ENCODE peak calls at places on chromosomes 1 and 21, in nine cellular contexts. M is cardiac muscle cell, T is astrocyte of the spinal cord, E is K562, C is GM23248, F is foreskin fibroblast, G is AG09309, L is GM12865, K is BE2C. A is an unnamed sample.

GRCh38 chr1:205934788-205935187 is 8.5 kb downstream of the SLC26A9 start:
- DNase-seq in M (no peak), T (no peak), E (no peak), C (no peak), F (no peak), G (no peak), L (no peak), K (no peak), A (no peak)

GRCh38 chr1:212254853-212255363 is 30.3 kb upstream of the PPP2R5A start:
- DNase-seq in M (no peak), T (no peak), E (no peak), C (peak), F (no peak), G (no peak), L (no peak), K (peak), A (peak)

GRCh38 chr1:204814146-204814884 is 56.3 kb upstream of the NFASC start:
- DNase-seq in M (no peak), T (no peak), E (no peak), C (no peak), F (no peak), G (no peak), L (no peak), K (no peak), A (no peak)

GRCh38 chr1:9942939-9943807 is at the start of the genes LZIC and NMNAT1:
- DNase-seq in M (peak), T (peak), E (peak), C (peak), F (peak), G (peak), L (peak), K (peak), A (peak)

GRCh38 chr1:165352442-165353293 is 3.8 kb downstream of the LMX1A start:
- DNase-seq in M (peak), T (no peak), E (no peak), C (no peak), F (no peak), G (no peak), L (no peak), K (no peak), A (no peak)

GRCh38 chr1:33305016-33305415 is 15.9 kb downstream of the A3GALT2 start:
- DNase-seq in M (no peak), T (no peak), E (no peak), C (no peak), F (no peak), G (no peak), L (no peak), K (no peak), A (no peak)

GRCh38 chr1:69201716-69202115 is 366.0 kb upstream of the LRRC7 start:
- DNase-seq in M (no peak), T (no peak), E (no peak), C (no peak), F (no peak), G (no peak), L (no peak), K (no peak), A (no peak)

GRCh38 chr1:224641030-224641429 is 24.9 kb downstream of the CNIH3 start:
- DNase-seq in M (no peak), T (no peak), E (peak), C (no peak), F (no peak), G (no peak), L (peak), K (no peak), A (no peak)

GRCh38 chr1:30420519-30421050 is 302.8 kb downstream of the MATN1 start:
- DNase-seq in M (no peak), T (no peak), E (no peak), C (no peak), F (no peak), G (no peak), L (no peak), K (no peak), A (no peak)

GRCh38 chr1:41805771-41806471 is 112.8 kb downstream of the HIVEP3 start:
- DNase-seq in M (no peak), T (no peak), E (no peak), C (no peak), F (no peak), G (no peak), L (peak), K (no peak), A (no peak)

GRCh38 chr1:32250893-32251716 is at the start of gene LCK:
- DNase-seq in M (no peak), T (no peak), E (no peak), C (no peak), F (no peak), G (no peak), L (peak), K (no peak), A (peak)

GRCh38 chr1:150173161-150173585 is 23.5 kb downstream of the PLEKHO1 start:
- DNase-seq in M (no peak), T (no peak), E (no peak), C (no peak), F (no peak), G (no peak), L (no peak), K (no peak), A (no peak)

GRCh38 chr1:30977105-30977504 is 68.5 kb upstream of the SDC3 start:
- DNase-seq in M (no peak), T (peak), E (no peak), C (peak), F (peak), G (no peak), L (no peak), K (no peak), A (no peak)

GRCh38 chr1:183800449-183800848 is 4.5 kb upstream of the RGL1 start:
- DNase-seq in M (no peak), T (no peak), E (no peak), C (no peak), F (no peak), G (no peak), L (no peak), K (no peak), A (no peak)

GRCh38 chr1:181987334-181987870 is 74.1 kb downstream of the ZNF648 start:
- DNase-seq in M (no peak), T (no peak), E (no peak), C (no peak), F (no peak), G (no peak), L (no peak), K (no peak), A (no peak)

GRCh38 chr1:87696483-87696882 is 367.8 kb downstream of the LMO4 start:
- DNase-seq in M (no peak), T (no peak), E (no peak), C (no peak), F (no peak), G (no peak), L (no peak), K (no peak), A (no peak)

DNA sequence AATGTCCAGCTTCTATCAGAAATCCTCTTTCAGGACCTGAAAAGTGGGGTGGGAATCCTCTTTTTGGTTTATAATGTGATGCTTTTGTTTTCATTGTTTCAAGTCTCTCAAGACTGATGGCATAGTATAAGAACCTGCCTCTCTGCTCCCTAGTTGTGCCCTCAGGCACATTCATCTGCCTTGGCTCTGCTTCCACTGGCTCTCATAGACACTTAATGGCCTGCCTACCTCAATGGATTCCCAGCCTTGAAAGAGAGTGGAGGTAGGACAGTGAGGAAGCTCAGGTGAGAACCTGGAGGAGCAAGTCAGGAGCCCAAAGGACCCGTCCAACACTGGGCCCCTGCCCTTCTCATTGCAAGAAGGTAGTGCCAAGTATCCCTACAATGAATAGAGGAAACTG is 4.8 kb downstream of the TTLL7 start:
- DNase-seq in M (no peak), T (no peak), E (no peak), C (no peak), F (no peak), G (no peak), L (no peak), K (no peak), A (no peak)
- H3K4me3 ChIP-seq in M (no peak), T (no peak), E (no peak), C (no peak), F (no peak), G (no peak), L (no peak), K (no peak), A (no peak)

DNA sequence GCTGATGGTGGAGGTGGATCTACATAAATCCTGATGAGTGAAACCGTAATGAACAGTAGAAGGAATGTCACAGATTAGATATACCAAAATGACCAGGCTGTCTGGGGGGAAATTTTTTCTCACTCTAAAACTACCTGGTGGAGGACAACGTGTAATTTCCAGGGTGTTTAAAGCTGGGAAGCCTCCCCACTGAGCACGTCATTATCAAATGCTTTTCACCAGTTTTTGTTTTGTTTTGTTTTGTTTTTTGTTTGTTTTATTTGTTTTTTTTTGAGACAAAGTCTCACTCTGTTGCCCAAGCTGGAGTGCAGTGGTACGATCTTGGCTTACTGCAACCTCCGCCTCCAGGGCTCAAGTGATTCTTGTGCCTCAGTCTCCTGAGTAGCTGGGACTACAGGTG is 11.6 kb downstream of the AGPAT3 start:
- DNase-seq in M (no peak), T (no peak), E (no peak), C (no peak), F (no peak), G (no peak), L (no peak), K (no peak), A (no peak)
- H3K4me3 ChIP-seq in M (no peak), T (no peak), E (no peak), C (no peak), F (no peak), G (no peak), L (no peak), K (no peak), A (no peak)

DNA sequence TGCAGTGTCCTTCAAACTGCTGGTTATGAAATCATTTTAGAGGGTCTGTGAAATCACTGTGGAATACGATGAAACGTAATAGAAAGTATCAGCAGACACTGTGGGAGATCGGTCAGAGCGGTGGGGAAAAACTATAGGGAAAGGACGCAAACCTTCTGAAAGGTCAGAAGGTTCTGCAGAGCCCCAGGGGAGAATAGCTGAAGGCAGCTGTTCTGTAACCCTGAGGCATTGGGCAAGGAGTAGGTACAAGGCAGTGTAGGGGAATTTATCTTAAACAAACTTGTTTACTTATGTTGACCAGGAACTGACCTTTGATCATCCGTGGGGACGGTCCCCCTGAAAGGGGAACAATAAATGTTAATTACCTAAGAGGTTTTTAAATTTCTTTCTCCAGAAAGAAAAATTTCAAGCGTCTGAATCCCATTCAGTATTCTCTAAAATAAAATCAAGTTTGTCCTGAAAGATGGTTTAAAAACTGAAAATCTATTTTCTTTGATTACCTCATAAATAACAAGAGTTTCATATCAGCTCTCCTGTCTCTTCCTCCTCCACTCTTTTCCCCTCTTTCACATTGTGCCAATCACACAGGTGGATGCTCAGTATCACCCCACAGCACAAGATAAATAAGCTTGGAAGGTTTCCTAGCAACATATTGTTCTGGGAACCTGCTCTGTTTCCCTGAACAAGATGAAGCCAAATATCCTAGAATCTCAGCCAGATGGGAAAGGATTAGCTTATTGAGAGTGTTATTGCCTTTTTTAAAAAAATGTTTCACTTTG is 45.9 kb upstream of the CACYBP start:
- DNase-seq in M (no peak), T (no peak), E (no peak), C (no peak), F (no peak), G (no peak), L (peak), K (no peak), A (no peak)
- H3K4me3 ChIP-seq in M (no peak), T (no peak), E (no peak), C (no peak), F (no peak), G (no peak), L (peak), K (no peak), A (no peak)

GRCh38 chr1:228417061-228417460 is 400 bp upstream of the TRIM17 start:
- DNase-seq in M (no peak), T (no peak), E (no peak), C (no peak), F (no peak), G (no peak), L (no peak), K (no peak), A (no peak)

GRCh38 chr1:228415221-228415620 is 1.4 kb downstream of the TRIM17 start:
- DNase-seq in M (no peak), T (no peak), E (no peak), C (no peak), F (no peak), G (no peak), L (no peak), K (no peak), A (no peak)

GRCh38 chr1:228416217-228416971 is at the start of gene TRIM17:
- DNase-seq in M (peak), T (peak), E (peak), C (peak), F (no peak), G (no peak), L (no peak), K (peak), A (no peak)

GRCh38 chr1:228414511-228415211 is 2.0 kb downstream of the TRIM17 start:
- DNase-seq in M (no peak), T (no peak), E (no peak), C (no peak), F (no peak), G (no peak), L (no peak), K (no peak), A (no peak)

DNA sequence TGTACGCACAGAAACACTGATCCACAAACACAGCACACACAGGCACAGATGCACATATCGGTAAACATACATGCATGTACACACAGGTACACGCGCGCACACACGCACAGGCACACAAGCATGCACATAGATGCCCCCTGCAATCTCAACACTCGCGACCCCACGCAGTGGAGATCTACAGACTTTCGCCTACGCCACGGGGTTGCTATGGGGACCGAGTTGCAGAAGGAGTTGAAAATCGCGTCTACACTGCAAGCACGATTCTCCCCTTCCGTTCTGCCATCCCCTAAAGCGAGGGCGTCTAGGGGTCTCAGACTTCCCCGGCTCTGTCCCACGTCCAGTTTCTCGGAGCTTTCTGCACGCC is 826 bp downstream of the TRIM17 start:
- DNase-seq in M (no peak), T (no peak), E (no peak), C (peak), F (no peak), G (no peak), L (no peak), K (no peak), A (no peak)
- H3K4me3 ChIP-seq in M (peak), T (peak), E (no peak), C (peak), F (peak), G (peak), L (no peak), K (peak), A (no peak)

GRCh38 chr1:6423321-6423999 is 1.1 kb upstream of the ESPN start:
- DNase-seq in M (peak), T (peak), E (peak), C (peak), F (no peak), G (no peak), L (peak), K (peak), A (no peak)
- H3K4me3 ChIP-seq in M (no peak), T (no peak), E (no peak), C (no peak), F (no peak), G (no peak), L (no peak), K (no peak), A (no peak)

GRCh38 chr1:36322786-36323635 is 434 bp downstream of the EVA1B start:
- DNase-seq in M (no peak), T (peak), E (peak), C (peak), F (peak), G (peak), L (peak), K (no peak), A (no peak)

GRCh38 chr1:36326499-36326898 is 3.1 kb upstream of the EVA1B start:
- DNase-seq in M (no peak), T (no peak), E (peak), C (peak), F (no peak), G (no peak), L (no peak), K (no peak), A (no peak)

GRCh38 chr1:36323636-36324321 is at the start of gene EVA1B:
- DNase-seq in M (peak), T (peak), E (peak), C (peak), F (peak), G (peak), L (peak), K (peak), A (peak)

GRCh38 chr1:36322085-36322785 is 1.2 kb downstream of the EVA1B start:
- DNase-seq in M (no peak), T (no peak), E (no peak), C (peak), F (no peak), G (no peak), L (no peak), K (no peak), A (no peak)

GRCh38 chr1:36324322-36324802 is 917 bp upstream of the EVA1B start:
- DNase-seq in M (no peak), T (no peak), E (no peak), C (no peak), F (no peak), G (no peak), L (no peak), K (no peak), A (no peak)
- H3K4me3 ChIP-seq in M (no peak), T (no peak), E (peak), C (no peak), F (no peak), G (no peak), L (peak), K (no peak), A (no peak)

GRCh38 chr1:167630568-167631385 is 745 bp downstream of the RCSD1 start:
- DNase-seq in M (peak), T (no peak), E (peak), C (no peak), F (no peak), G (no peak), L (peak), K (no peak), A (no peak)
- H3K4me3 ChIP-seq in M (peak), T (peak), E (peak), C (peak), F (peak), G (peak), L (peak), K (peak), A (peak)

DNA sequence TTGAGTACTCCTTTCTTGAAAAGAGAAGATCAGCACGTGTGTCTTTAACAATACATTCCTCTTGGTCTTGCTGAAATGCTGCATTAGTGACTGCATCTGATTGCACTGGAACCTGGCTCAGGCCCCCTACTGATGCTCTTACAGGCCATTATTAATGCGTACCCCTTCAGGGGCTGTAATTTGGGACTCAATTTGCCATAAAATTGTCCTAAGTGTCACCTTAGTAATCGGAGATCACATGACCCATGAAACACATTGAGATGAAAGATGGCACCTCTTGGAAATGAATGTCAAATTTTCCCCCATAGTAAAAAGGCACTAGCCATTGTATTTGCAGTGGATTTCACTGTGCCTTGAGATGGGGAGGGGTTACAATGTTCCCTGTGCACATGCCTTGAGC is 563.3 kb downstream of the KIF26B start:
- DNase-seq in M (no peak), T (no peak), E (no peak), C (no peak), F (no peak), G (no peak), L (no peak), K (no peak), A (no peak)
- H3K4me3 ChIP-seq in M (no peak), T (no peak), E (no peak), C (no peak), F (no peak), G (no peak), L (no peak), K (no peak), A (no peak)

DNA sequence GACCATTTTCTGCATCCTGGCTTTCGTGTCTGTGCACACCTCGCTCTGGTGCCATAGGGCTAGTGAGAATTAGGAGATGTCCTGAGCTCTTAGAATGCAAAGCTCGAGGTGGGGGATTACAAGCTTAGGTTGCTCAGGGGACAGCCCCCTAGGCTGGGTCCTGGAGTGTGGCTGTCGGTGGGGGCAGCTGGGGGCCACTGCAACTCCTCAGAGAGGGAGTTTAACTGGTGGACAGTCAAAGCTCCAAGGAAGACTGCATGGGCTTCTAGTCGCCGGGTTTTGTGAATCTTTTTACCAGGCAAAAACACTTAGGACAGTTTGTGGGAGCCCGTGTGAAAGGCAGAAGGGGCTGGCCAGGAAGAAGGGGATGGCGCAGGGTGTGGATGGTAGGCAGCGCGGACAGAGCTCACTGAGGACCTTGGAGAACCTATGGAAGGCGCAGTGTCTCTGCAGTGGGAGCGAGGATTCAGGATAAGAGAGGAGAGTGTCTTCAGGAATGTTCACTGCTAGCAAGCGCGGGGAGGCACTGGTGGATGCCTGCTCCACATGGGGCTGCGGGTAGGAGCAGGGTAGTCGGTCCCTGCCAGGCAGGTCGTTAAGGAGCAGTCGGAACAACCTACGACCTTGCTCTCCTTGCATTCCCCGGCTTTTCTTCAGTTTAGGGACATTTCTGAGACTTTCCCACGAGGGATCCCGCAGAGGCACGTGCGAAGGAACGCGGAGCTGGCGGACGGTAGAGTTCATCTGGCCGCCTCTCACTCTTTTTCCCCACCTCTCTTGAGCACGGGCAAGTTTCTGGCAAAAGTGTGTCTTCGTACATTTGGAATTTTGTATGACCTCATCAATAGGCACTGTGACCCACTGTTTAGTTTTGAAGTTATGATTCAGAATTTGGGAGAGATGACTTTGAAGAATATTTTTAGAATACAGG is 12.9 kb upstream of the KCNE1 start:
- DNase-seq in M (no peak), T (peak), E (no peak), C (peak), F (no peak), G (no peak), L (no peak), K (no peak), A (no peak)
- H3K4me3 ChIP-seq in M (no peak), T (peak), E (no peak), C (peak), F (peak), G (peak), L (no peak), K (no peak), A (no peak)

A was measured in Jurkat, Clone E6-1.